ENCODE peak calls at places on chromosomes 2 and 18, in seven cellular contexts. A, O, C, E, B, R and I are unnamed samples.

GRCh38 chr2:24018241-24018640 is 8.4 kb downstream of the MFSD2B start:
- DNase-seq in A (no peak), O (no peak), C (no peak), E (no peak), B (no peak), R (no peak), I (no peak)

GRCh38 chr2:178521304-178522150 is 41.3 kb downstream of the PLEKHA3 start:
- DNase-seq in A (no peak), O (no peak), C (no peak), E (no peak), B (no peak), R (no peak), I (no peak)

GRCh38 chr2:64383016-64383588 is 70.9 kb upstream of the LGALSL start:
- DNase-seq in A (no peak), O (no peak), C (no peak), E (no peak), B (no peak), R (no peak), I (no peak)

GRCh38 chr2:20476481-20476880 is 29.6 kb downstream of the RHOB start:
- DNase-seq in A (no peak), O (no peak), C (no peak), E (no peak), B (no peak), R (no peak), I (no peak)

GRCh38 chr2:177680866-177681358 is 288.3 kb downstream of the AGPS start:
- DNase-seq in A (no peak), O (no peak), C (no peak), E (no peak), B (no peak), R (no peak), I (no peak)

GRCh38 chr2:226644342-226644957 is 155.2 kb downstream of the IRS1 start:
- DNase-seq in A (no peak), O (no peak), C (no peak), E (peak), B (no peak), R (no peak), I (no peak)

GRCh38 chr2:72991439-72991725 is 74.1 kb downstream of the EMX1 start:
- DNase-seq in A (no peak), O (no peak), C (peak), E (no peak), B (no peak), R (no peak), I (no peak)

GRCh38 chr2:173647681-173648350 is 293.1 kb downstream of the CDCA7 start:
- DNase-seq in A (no peak), O (no peak), C (no peak), E (no peak), B (no peak), R (no peak), I (no peak)

GRCh38 chr2:56018202-56018601 is 94.6 kb upstream of the EFEMP1 start:
- DNase-seq in A (no peak), O (no peak), C (no peak), E (no peak), B (no peak), R (no peak), I (no peak)

GRCh38 chr2:44268259-44268649 is 7.0 kb upstream of the SLC3A1 start:
- DNase-seq in A (peak), O (peak), C (no peak), E (no peak), B (no peak), R (no peak), I (no peak)

GRCh38 chr2:219784178-219784577 is 156.7 kb downstream of the SLC4A3 start:
- DNase-seq in A (no peak), O (no peak), C (no peak), E (no peak), B (no peak), R (no peak), I (no peak)

GRCh38 chr2:108855194-108855593 is 68.6 kb downstream of the CCDC138 start:
- DNase-seq in A (peak), O (no peak), C (no peak), E (no peak), B (peak), R (no peak), I (peak)

GRCh38 chr18:55416791-55417190 is 171.2 kb downstream of the TCF4 start:
- DNase-seq in A (no peak), O (no peak), C (no peak), E (no peak), B (no peak), R (no peak), I (no peak)

GRCh38 chr18:10378688-10379465 is 75.6 kb upstream of the APCDD1 start:
- DNase-seq in A (no peak), O (no peak), C (no peak), E (peak), B (no peak), R (no peak), I (no peak)

GRCh38 chr2:197356136-197356535 is 45.6 kb upstream of the ANKRD44 start:
- DNase-seq in A (no peak), O (peak), C (no peak), E (peak), B (no peak), R (no peak), I (no peak)

GRCh38 chr2:14148186-14148585 is 484.3 kb upstream of the LRATD1 start:
- DNase-seq in A (no peak), O (no peak), C (no peak), E (no peak), B (peak), R (no peak), I (no peak)

GRCh38 chr2:210961249-210961648 is 404.9 kb downstream of the CPS1 start:
- DNase-seq in A (peak), O (peak), C (no peak), E (no peak), B (no peak), R (no peak), I (no peak)

GRCh38 chr2:175251425-175252041 is 70.0 kb upstream of the ATP5MC3 start:
- DNase-seq in A (peak), O (peak), C (no peak), E (peak), B (peak), R (no peak), I (peak)

GRCh38 chr2:161991991-161992390 is 82.0 kb downstream of the DPP4 start:
- DNase-seq in A (no peak), O (no peak), C (no peak), E (no peak), B (no peak), R (no peak), I (no peak)

GRCh38 chr2:225074366-225074765 is 32.1 kb upstream of the DOCK10 start:
- DNase-seq in A (no peak), O (no peak), C (no peak), E (no peak), B (no peak), R (no peak), I (no peak)

GRCh38 chr2:216985658-216986141 is 125.8 kb upstream of the TNP1 start:
- DNase-seq in A (no peak), O (peak), C (no peak), E (no peak), B (no peak), R (no peak), I (no peak)

GRCh38 chr2:215454519-215454918 is 18.7 kb upstream of the FN1 start:
- DNase-seq in A (peak), O (peak), C (no peak), E (no peak), B (peak), R (no peak), I (peak)

GRCh38 chr18:8771930-8772329 is 66.6 kb downstream of the MTCL1 start:
- DNase-seq in A (peak), O (no peak), C (peak), E (no peak), B (peak), R (no peak), I (no peak)

GRCh38 chr18:8747440-8747937 is 42.1 kb downstream of the MTCL1 start:
- DNase-seq in A (peak), O (no peak), C (no peak), E (peak), B (no peak), R (no peak), I (no peak)

GRCh38 chr2:71880287-71880686 is 267.4 kb downstream of the CYP26B1 start:
- DNase-seq in A (no peak), O (no peak), C (no peak), E (no peak), B (no peak), R (no peak), I (no peak)

GRCh38 chr2:7127687-7128086 is 210.5 kb downstream of the RNF144A start:
- DNase-seq in A (no peak), O (no peak), C (no peak), E (no peak), B (no peak), R (no peak), I (no peak)

GRCh38 chr2:63796376-63796775 is 45.3 kb upstream of the UGP2 start:
- DNase-seq in A (no peak), O (no peak), C (no peak), E (no peak), B (no peak), R (no peak), I (no peak)

GRCh38 chr2:72271766-72272615 is 124.3 kb upstream of the CYP26B1 start:
- DNase-seq in A (no peak), O (no peak), C (peak), E (no peak), B (no peak), R (no peak), I (peak)

GRCh38 chr18:6205706-6206105 is 209.0 kb downstream of the L3MBTL4 start:
- DNase-seq in A (no peak), O (no peak), C (no peak), E (peak), B (no peak), R (no peak), I (no peak)